ENCODE peak calls at places on chromosome 7, in ten cellular contexts. R is A549, X is prostate gland, W is GM12878, J is ovary, I is testis, L is K562, K is uterus, F is endothelial cell of umbilical vein, H is NB4. A is an unnamed sample.

GRCh38 chr7:157380416-157380815 is 43.6 kb downstream of the DNAJB6 start:
- DNase-seq in R (no peak), X (no peak), W (no peak), J (no peak), I (no peak), L (no peak), K (no peak), F (no peak), H (no peak), A (no peak)

GRCh38 chr7:137771273-137771672 is 75.5 kb downstream of the DGKI start:
- DNase-seq in R (no peak), X (no peak), W (no peak), J (no peak), I (no peak), L (no peak), K (no peak), F (no peak), H (no peak), A (no peak)

GRCh38 chr7:105639677-105640493 is 58.6 kb upstream of the EFCAB10 start:
- DNase-seq in R (no peak), X (no peak), W (no peak), J (peak), I (no peak), L (no peak), K (no peak), F (no peak), H (no peak), A (peak)

GRCh38 chr7:131173148-131173890 is 154.4 kb upstream of the MKLN1 start:
- DNase-seq in R (peak), X (no peak), W (no peak), J (no peak), I (no peak), L (no peak), K (no peak), F (no peak), H (no peak), A (no peak)

GRCh38 chr7:155913719-155914118 is 101.5 kb upstream of the SHH start:
- DNase-seq in R (no peak), X (no peak), W (no peak), J (no peak), I (no peak), L (no peak), K (no peak), F (no peak), H (no peak), A (no peak)

GRCh38 chr7:50309130-50309478 is 4.6 kb downstream of the IKZF1 start:
- DNase-seq in R (no peak), X (no peak), W (no peak), J (no peak), I (no peak), L (no peak), K (no peak), F (no peak), H (peak), A (no peak)

GRCh38 chr7:112201421-112201820 is 4.8 kb downstream of the DOCK4 start:
- DNase-seq in R (no peak), X (no peak), W (no peak), J (no peak), I (no peak), L (no peak), K (no peak), F (peak), H (no peak), A (no peak)

GRCh38 chr7:121620953-121621606 is 225.0 kb upstream of the FAM3C start:
- DNase-seq in R (no peak), X (no peak), W (no peak), J (no peak), I (no peak), L (no peak), K (no peak), F (no peak), H (no peak), A (no peak)

GRCh38 chr7:23020742-23021401 is 6.9 kb upstream of the HYCC1 start:
- DNase-seq in R (no peak), X (no peak), W (no peak), J (no peak), I (no peak), L (no peak), K (peak), F (peak), H (no peak), A (peak)

GRCh38 chr7:68245688-68246087 is 1249.1 kb downstream of the TYW1 start:
- DNase-seq in R (no peak), X (no peak), W (no peak), J (no peak), I (no peak), L (no peak), K (no peak), F (no peak), H (no peak), A (no peak)

GRCh38 chr7:47581821-47582747 is at the start of gene TNS3:
- DNase-seq in R (no peak), X (no peak), W (no peak), J (peak), I (peak), L (no peak), K (peak), F (no peak), H (peak), A (no peak)

GRCh38 chr7:36192050-36192824 is 39.2 kb downstream of the EEPD1 start:
- DNase-seq in R (no peak), X (no peak), W (peak), J (peak), I (peak), L (no peak), K (no peak), F (no peak), H (peak), A (peak)

GRCh38 chr7:36272567-36273269 is 116.9 kb upstream of the ANLN start:
- DNase-seq in R (no peak), X (no peak), W (no peak), J (no peak), I (no peak), L (no peak), K (no peak), F (no peak), H (peak), A (peak)

GRCh38 chr7:23598321-23598720 is 1.1 kb downstream of the CCDC126 start:
- DNase-seq in R (no peak), X (no peak), W (no peak), J (no peak), I (no peak), L (no peak), K (no peak), F (no peak), H (no peak), A (no peak)

DNA sequence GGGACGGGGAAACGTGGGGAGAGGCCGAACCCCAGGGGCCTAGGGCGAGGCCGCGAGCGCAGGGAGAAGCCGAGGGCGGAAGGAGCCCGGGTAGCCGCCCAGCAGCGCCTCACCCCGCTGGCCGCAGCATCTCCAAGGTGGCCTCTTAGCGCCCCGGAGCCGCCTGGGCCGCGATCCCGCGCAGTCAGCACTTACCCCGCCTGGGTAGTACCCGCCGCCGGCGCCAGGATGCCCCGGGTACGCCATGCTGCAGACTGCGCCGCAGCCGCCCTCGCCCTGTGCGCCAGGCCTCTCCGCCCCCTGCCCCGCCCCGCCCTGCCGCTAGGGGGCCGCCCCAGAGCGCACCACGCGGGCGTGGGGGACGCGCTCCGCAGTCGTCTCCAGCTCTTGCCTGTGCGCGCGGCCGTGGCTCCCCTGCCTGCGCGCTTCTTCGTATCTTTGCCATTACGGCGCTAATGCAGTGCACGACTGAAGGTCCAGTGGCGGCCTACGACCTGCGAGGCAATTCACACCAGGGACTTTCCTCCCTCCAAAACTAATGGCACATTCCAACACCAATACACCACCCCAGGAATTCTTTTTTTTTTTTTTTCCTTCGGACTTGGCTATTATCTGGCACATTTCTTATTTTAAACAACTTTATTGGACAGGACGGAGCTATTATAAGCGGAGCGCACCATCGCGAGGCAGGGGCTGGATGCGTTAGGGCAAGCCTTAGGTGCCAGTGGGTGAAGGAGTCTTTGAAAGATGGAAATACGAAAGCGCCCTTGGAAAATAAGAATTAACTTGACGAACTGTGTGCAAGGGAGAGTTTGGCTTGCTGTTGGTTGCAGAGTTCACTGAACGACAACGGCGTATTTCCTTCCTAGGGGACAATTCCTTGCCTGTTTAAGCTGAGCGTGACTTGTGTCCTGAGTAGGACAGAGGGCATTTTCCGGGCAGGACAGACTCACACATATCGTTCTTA is at the start of gene SRI:
- DNase-seq in R (peak), X (peak), W (peak), J (peak), I (peak), L (peak), K (peak), F (peak), H (peak), A (peak)
- TF ChIP-seq POLR2A in R (peak), X (peak), W (peak), J (peak), I (no peak), L (peak), K (peak), F (peak), H (peak), A (peak)

GRCh38 chr7:139618482-139619366 is 95.2 kb downstream of the CLEC2L start:
- DNase-seq in R (peak), X (peak), W (no peak), J (peak), I (peak), L (peak), K (peak), F (peak), H (peak), A (no peak)

GRCh38 chr7:139613971-139614411 is 90.5 kb downstream of the CLEC2L start:
- DNase-seq in R (no peak), X (no peak), W (no peak), J (no peak), I (no peak), L (no peak), K (no peak), F (no peak), H (no peak), A (no peak)

GRCh38 chr7:139619367-139619657 is 95.8 kb downstream of the CLEC2L start:
- DNase-seq in R (no peak), X (no peak), W (no peak), J (no peak), I (no peak), L (no peak), K (no peak), F (peak), H (no peak), A (no peak)

GRCh38 chr7:139614886-139615285 is 91.4 kb downstream of the CLEC2L start:
- DNase-seq in R (no peak), X (no peak), W (no peak), J (no peak), I (no peak), L (no peak), K (no peak), F (no peak), H (no peak), A (no peak)

DNA sequence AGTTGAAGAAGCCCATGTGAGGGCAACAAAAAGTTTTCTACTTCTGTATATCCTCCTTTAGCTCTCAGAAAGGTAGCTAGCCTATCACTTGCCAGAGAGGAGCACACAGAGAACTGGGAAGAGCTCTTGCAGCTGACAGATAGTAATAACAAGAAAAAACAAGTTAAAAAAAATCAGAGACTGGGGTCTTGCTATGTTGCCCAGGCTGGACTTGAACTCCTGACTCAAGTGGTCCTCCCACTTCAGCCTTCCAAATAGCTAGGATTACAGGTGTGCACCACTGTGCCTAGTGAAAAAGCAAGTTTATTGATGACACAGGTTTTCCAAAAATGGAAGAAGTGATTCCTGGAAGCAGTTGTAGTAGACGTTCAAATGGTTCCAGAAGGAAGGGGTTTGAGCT is 93.6 kb downstream of the CLEC2L start:
- DNase-seq in R (no peak), X (no peak), W (no peak), J (no peak), I (no peak), L (no peak), K (no peak), F (no peak), H (no peak), A (no peak)
- TF ChIP-seq CTCF in R (no peak), X (no peak), W (no peak), J (no peak), I (no peak), L (no peak), K (no peak), F (no peak), H (no peak), A (no peak)

GRCh38 chr7:143352506-143353130 is 9.9 kb downstream of the FAM131B start:
- DNase-seq in R (no peak), X (no peak), W (no peak), J (no peak), I (no peak), L (no peak), K (no peak), F (no peak), H (no peak), A (no peak)
- H3K4me3 ChIP-seq in R (no peak), X (no peak), W (no peak), J (no peak), I (no peak), L (no peak), K (no peak), F (no peak), H (no peak), A (no peak)

GRCh38 chr7:135205850-135206249 is 5.5 kb downstream of the WDR91 start:
- DNase-seq in R (no peak), X (no peak), W (no peak), J (no peak), I (no peak), L (no peak), K (no peak), F (no peak), H (no peak), A (no peak)
- TF ChIP-seq POLR2A in R (no peak), X (no peak), W (no peak), J (no peak), I (no peak), L (no peak), K (no peak), F (no peak), H (no peak), A (no peak)